ENCODE peak calls at places on chromosomes 12 and 14, in four cellular contexts. P is PC-3, S is HCT116, W is SK-N-SH. M is an unnamed sample. For H3K9me2, the result is how much of the 10 kb centered on the place peaks cover.

GRCh38 chr12:108173160-108173559 is 44.1 kb downstream of the WSCD2 start:
- DNase-seq in P (no peak), S (no peak), W (no peak), M (no peak)

GRCh38 chr14:101732128-101732527 is 29.4 kb upstream of the PPP2R5C start:
- DNase-seq in P (peak), S (peak), W (no peak), M (peak)

GRCh38 chr12:67091204-67091603 is 178.0 kb upstream of the CAND1 start:
- DNase-seq in P (no peak), S (no peak), W (no peak), M (no peak)

GRCh38 chr14:104299993-104300761 is 161.8 kb downstream of the KIF26A start:
- DNase-seq in P (no peak), S (no peak), W (peak), M (no peak)

GRCh38 chr12:48601013-48601756 is 31.3 kb upstream of the LALBA start:
- DNase-seq in P (peak), S (no peak), W (no peak), M (peak)

GRCh38 chr12:120368789-120369475 is at the start of gene MSI1:
- DNase-seq in P (no peak), S (no peak), W (peak), M (peak)

GRCh38 chr14:93136009-93136408 is 20.3 kb upstream of the ITPK1 start:
- DNase-seq in P (no peak), S (no peak), W (no peak), M (no peak)

GRCh38 chr14:77478029-77478428 is 20.1 kb downstream of the AHSA1 start:
- DNase-seq in P (no peak), S (no peak), W (no peak), M (no peak)

GRCh38 chr12:106030210-106031175 is 108.3 kb downstream of the NUAK1 start:
- DNase-seq in P (peak), S (no peak), W (peak), M (peak)

GRCh38 chr12:106034316-106034715 is 104.4 kb downstream of the NUAK1 start:
- DNase-seq in P (no peak), S (no peak), W (no peak), M (no peak)

GRCh38 chr12:106032141-106032925 is 106.4 kb downstream of the NUAK1 start:
- DNase-seq in P (peak), S (no peak), W (no peak), M (no peak)

GRCh38 chr12:106033161-106033675 is 105.5 kb downstream of the NUAK1 start:
- DNase-seq in P (no peak), S (no peak), W (no peak), M (no peak)

GRCh38 chr12:106031736-106032135 is 107.0 kb downstream of the NUAK1 start:
- DNase-seq in P (no peak), S (no peak), W (no peak), M (no peak)
- H3K9ac ChIP-seq in P (no peak), S (no peak), W (no peak), M (no peak)

GRCh38 chr14:98462908-98463307 is 809.1 kb downstream of the BCL11B start:
- DNase-seq in P (no peak), S (no peak), W (no peak), M (no peak)

DNA sequence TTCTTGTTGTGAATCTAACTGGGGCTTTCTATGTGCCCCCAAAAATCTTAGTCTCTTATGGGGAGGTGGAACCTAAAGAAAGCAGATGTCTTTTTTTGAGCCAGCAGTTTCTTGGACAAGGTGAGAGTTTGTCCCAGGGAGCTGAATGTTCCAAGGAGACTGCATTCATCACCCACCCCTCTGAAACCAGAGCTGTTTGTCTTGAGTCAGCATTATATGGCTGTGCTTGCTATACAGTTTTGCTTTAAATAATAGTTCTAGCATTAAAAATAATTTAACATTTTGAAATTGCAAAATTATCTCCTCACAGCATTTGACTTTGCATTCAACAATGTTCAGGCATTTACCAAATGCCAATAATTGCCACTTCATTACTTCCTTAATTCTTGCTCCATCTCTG is 813.3 kb downstream of the BCL11B start:
- DNase-seq in P (no peak), S (no peak), W (no peak), M (no peak)
- H3K9me2 ChIP-seq in P (under half), S (under half), W (under half), M (under half)

DNA sequence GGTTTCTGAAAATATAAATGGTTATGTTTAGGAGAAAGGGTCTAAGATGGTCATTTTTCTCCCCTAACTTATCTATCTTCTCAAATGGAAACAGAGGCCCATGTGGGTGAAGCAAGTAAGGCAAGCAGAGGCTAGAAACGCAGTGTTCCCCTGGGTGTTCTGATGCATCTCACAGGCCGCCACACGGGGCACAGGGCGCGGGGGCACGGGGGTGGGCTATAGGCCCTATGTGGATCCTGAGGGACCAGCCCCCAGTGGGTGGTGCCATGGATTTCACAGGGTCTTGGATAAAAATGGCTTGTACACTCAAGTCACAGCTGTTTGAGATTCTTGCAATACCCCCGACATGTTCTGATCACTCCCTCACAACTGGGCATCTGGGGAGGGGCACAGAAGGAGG is 17.7 kb downstream of the ACTN1 start:
- DNase-seq in P (no peak), S (no peak), W (no peak), M (no peak)
- H3K9ac ChIP-seq in P (no peak), S (no peak), W (no peak), M (no peak)

DNA sequence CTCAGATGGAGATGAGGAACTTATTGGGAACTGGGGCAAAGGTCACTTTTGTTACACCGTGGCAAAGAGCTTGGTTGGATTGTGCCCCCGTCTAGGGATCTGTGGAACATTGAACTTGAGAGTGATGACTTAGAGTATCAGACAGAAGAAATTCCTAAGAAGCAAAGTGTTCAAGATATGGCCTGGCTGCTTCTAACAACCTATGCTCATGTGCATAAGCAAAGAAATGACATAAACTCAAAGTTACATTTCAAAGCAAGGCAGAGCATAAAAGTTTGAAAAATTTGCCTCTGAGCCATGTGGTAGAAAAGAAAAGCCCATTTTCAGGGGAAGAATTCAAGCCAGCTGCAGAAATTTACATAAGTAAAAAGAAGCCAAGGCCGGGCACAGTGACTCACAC is 21.5 kb upstream of the RAP1B start:
- DNase-seq in P (no peak), S (no peak), W (no peak), M (no peak)
- H3K9me2 ChIP-seq in P (under half), S (under half), W (under half), M (under half)

M was measured in GM23248.